ENCODE peak calls at places on chromosome 5, in seven cellular contexts. T, L, B, N, S, R and X are unnamed samples.
A peak's percentile ranks its signal among the peaks of the same experiment; 100 is the strongest.

GRCh38 chr5:88925692-88926490 is 42.9 kb upstream of the MEF2C start:
- DNase-seq in T (no peak), L (no peak), B (no peak), N (no peak), S (no peak), R (no peak), X (no peak)

GRCh38 chr5:152649609-152650008 is 244.5 kb upstream of the NMUR2 start:
- DNase-seq in T (no peak), L (no peak), B (no peak), N (no peak), S (no peak), R (no peak), X (no peak)

GRCh38 chr5:26828294-26828693 is 210.1 kb downstream of the CDH9 start:
- DNase-seq in T (no peak), L (no peak), B (no peak), N (no peak), S (no peak), R (no peak), X (no peak)

GRCh38 chr5:5616247-5616895 is 193.9 kb downstream of the ICE1 start:
- DNase-seq in T (no peak), L (no peak), B (no peak), N (no peak), S (no peak), R (no peak), X (no peak)

GRCh38 chr5:93620487-93621339 is 37.7 kb downstream of the NR2F1 start:
- DNase-seq in T (peak; percentile 81), L (peak; percentile 87), B (peak; percentile 14), N (no peak), S (peak; percentile 55), R (peak; percentile 88), X (peak; percentile 55)

GRCh38 chr5:42876375-42876844 is 64.7 kb upstream of the SELENOP start:
- DNase-seq in T (no peak), L (no peak), B (no peak), N (no peak), S (no peak), R (no peak), X (no peak)

GRCh38 chr5:116765441-116765840 is 190.8 kb upstream of the SEMA6A start:
- DNase-seq in T (no peak), L (no peak), B (no peak), N (no peak), S (peak; percentile 18), R (no peak), X (no peak)

GRCh38 chr5:86909461-86909881 is 291.7 kb downstream of the COX7C start:
- DNase-seq in T (no peak), L (no peak), B (no peak), N (no peak), S (peak; percentile 24), R (no peak), X (no peak)

GRCh38 chr5:154826-155225 is 36.5 kb upstream of the LRRC14B start:
- DNase-seq in T (no peak), L (peak; percentile 14), B (no peak), N (no peak), S (no peak), R (no peak), X (no peak)